ENCODE peak calls at places on chromosomes 4 and X, in ten cellular contexts. G, Z, O, Q, X, N, M, V, U and E are unnamed samples.

GRCh38 chr4:23034726-23035125 is 342.0 kb downstream of the GBA3 start:
- DNase-seq in G (peak; percentile 29), Z (no peak), O (no peak), Q (no peak), X (no peak), N (no peak), M (peak; percentile 25), V (peak; percentile 9), U (no peak), E (no peak)

GRCh38 chr4:182818926-182819730 is 98.1 kb downstream of the DCTD start:
- DNase-seq in G (no peak), Z (no peak), O (no peak), Q (no peak), X (no peak), N (no peak), M (no peak), V (no peak), U (no peak), E (no peak)

GRCh38 chr4:156109943-156110925 is 156.6 kb upstream of the CTSO start:
- DNase-seq in G (peak; percentile 66), Z (no peak), O (no peak), Q (no peak), X (no peak), N (no peak), M (peak; percentile 44), V (no peak), U (no peak), E (no peak)

GRCh38 chr4:124343711-124344110 is 368.8 kb downstream of the ANKRD50 start:
- DNase-seq in G (peak; percentile 64), Z (no peak), O (no peak), Q (no peak), X (no peak), N (no peak), M (no peak), V (no peak), U (no peak), E (no peak)

GRCh38 chr4:179597301-179597700 is 2155.1 kb upstream of the AGA start:
- DNase-seq in G (no peak), Z (no peak), O (no peak), Q (no peak), X (no peak), N (no peak), M (no peak), V (no peak), U (no peak), E (no peak)

GRCh38 chrX:121831601-121832000 is 784.2 kb downstream of the GLUD2 start:
- DNase-seq in G (peak; percentile 55), Z (no peak), O (no peak), Q (no peak), X (no peak), N (no peak), M (peak; percentile 69), V (no peak), U (no peak), E (no peak)

GRCh38 chr4:168509786-168510185 is 12.9 kb downstream of the PALLD start:
- DNase-seq in G (peak; percentile 64), Z (no peak), O (no peak), Q (no peak), X (no peak), N (no peak), M (peak; percentile 80), V (no peak), U (no peak), E (no peak)

GRCh38 chrX:125953769-125954168 is 212.3 kb downstream of the DCAF12L2 start:
- DNase-seq in G (no peak), Z (no peak), O (no peak), Q (no peak), X (no peak), N (no peak), M (no peak), V (no peak), U (no peak), E (no peak)

GRCh38 chrX:38452603-38453002 is 100.2 kb downstream of the OTC start:
- DNase-seq in G (no peak), Z (no peak), O (no peak), Q (no peak), X (no peak), N (no peak), M (no peak), V (no peak), U (no peak), E (no peak)

GRCh38 chrX:38462257-38462656 is 99.1 kb upstream of the TSPAN7 start:
- DNase-seq in G (no peak), Z (no peak), O (no peak), Q (no peak), X (no peak), N (no peak), M (no peak), V (no peak), U (no peak), E (no peak)

DNA sequence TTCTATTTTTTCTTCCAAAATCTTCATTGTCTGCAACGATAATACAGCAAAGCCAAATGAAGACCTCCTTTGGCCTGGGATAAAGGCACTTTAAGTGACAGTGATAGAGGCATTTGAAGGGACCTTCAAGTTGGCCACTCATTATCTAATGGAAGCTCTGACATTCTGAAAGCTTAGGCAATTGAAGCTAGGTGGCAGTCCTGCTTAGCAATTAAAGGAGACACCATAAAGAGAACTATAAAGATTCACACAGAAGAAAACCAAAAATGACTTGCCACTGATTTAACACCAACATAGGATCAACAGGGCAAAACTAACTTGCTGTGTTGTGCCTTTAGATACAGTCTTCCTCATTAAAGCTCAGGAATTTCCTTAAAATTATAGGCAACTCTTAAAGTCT is 103.3 kb upstream of the TSPAN7 start:
- DNase-seq in G (no peak), Z (no peak), O (no peak), Q (no peak), X (no peak), N (no peak), M (no peak), V (no peak), U (no peak), E (no peak)
- TF ChIP-seq CTCF in G (no peak), Z (no peak), O (no peak), Q (no peak), X (peak; percentile 3), N (no peak), M (no peak), V (no peak), U (no peak), E (no peak)

DNA sequence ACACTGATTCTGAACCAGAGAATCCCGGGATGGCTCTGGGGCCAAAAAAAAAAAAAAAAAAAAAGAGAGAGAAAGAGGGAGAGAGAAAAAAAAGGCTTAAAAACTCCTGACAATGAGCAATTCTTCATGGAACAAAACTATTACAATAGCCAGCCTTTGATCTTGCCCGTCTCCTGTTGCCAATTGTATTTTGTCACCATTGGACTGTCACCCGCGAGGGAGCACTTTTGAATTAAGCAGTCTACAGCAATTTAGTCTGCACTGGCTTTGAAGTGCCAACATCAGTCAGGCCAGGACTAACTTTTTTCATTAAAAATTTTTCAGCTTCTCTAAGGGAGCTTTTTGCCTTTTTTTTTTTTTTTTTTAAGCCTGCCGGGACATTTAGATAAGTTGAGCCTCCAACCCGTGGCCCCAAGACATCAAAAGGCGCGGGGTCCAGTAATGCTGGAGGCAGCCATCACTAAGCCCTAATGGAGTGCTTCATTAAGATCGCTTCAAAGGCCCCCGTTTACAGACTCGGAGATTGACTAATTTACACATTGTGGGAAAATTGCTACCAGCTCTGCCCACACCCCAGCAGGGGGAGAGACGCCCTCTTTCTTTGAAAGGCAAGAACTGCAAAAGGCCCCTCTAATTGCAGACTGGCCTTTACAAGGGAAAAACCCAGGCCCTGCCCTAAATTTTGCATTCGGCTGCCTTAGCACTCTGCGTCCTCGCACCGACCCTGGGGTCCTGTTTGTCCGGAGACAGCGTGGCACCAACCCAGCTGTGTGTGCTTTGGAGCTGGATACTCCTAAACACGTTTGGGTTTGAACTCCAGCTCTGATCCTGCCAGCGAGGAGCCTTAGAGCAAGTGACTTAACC is 98.1 kb upstream of the MSX1 start:
- DNase-seq in G (no peak), Z (no peak), O (no peak), Q (peak; percentile 76), X (no peak), N (peak; percentile 28), M (no peak), V (no peak), U (no peak), E (no peak)
- TF ChIP-seq CTCF in G (peak; percentile 42), Z (no peak), O (peak; percentile 40), Q (peak; percentile 62), X (peak; percentile 5), N (peak; percentile 49), M (no peak), V (peak; percentile 15), U (no peak), E (no peak)

DNA sequence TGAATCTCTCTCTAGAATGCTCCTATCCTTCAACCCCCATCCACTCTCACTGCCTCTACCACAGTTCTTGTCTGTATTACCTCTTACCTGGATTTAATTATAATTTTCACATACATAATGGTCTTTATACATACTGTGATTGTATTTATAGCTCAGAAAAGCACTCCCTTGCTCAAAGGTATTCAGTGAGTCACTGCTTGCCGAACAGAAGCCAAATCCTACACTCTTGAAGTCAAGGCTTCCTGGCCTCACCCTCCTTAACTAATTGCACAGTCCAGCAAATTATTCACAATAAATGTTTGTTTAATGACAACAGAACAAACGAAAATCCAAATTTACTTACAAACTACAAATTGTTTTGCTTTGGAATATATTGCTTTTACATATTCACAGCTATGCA is 159.5 kb downstream of the KLHL13 start:
- DNase-seq in G (no peak), Z (no peak), O (no peak), Q (no peak), X (no peak), N (no peak), M (peak; percentile 69), V (peak; percentile 47), U (no peak), E (no peak)
- TF ChIP-seq CTCF in G (no peak), Z (no peak), O (no peak), Q (no peak), X (no peak), N (no peak), M (no peak), V (no peak), U (no peak), E (no peak)

DNA sequence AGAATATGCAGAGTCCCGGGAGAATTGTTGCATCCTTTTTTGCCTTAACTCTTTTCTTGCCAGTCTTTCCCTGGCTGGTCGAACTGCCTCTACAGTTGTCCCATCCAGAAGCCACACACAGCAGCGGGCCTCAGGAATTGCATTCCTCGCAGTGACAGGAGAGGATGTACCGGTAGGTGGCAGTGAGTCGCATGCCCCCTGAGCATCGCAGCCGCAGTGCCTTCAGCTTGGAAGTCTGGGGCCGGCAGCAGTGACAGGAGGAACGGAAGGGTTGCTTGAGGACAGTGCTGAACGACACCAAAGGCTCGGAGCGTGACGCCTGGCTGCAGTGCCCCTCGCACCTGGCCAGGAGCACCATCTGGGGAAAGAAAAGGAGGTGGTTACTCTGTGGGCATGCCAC is 23.5 kb downstream of the NDP start:
- DNase-seq in G (no peak), Z (no peak), O (peak; percentile 59), Q (peak; percentile 28), X (peak; percentile 73), N (peak; percentile 11), M (no peak), V (peak; percentile 46), U (no peak), E (no peak)
- TF ChIP-seq CTCF in G (peak; percentile 40), Z (peak; percentile 71), O (peak; percentile 45), Q (peak; percentile 56), X (peak; percentile 32), N (peak; percentile 61), M (no peak), V (peak; percentile 59), U (peak; percentile 32), E (peak; percentile 9)